ENCODE peak calls at places on chromosome 17, in nine cellular contexts. D, W, R, F, S, N, Z, T and X are unnamed samples.

GRCh38 chr17:10313037-10313672 is 59.7 kb downstream of the MYH13 start:
- DNase-seq in D (no peak), W (no peak), R (peak; percentile 25), F (no peak), S (no peak), N (no peak), Z (no peak), T (no peak), X (no peak)

GRCh38 chr17:35286120-35286781 is 43.4 kb downstream of the SLFN5 start:
- DNase-seq in D (no peak), W (no peak), R (peak; percentile 27), F (peak; percentile 9), S (peak; percentile 41), N (no peak), Z (no peak), T (no peak), X (peak; percentile 31)

GRCh38 chr17:4545217-4545951 is 9.8 kb downstream of the MYBBP1A start:
- DNase-seq in D (no peak), W (no peak), R (no peak), F (no peak), S (no peak), N (no peak), Z (no peak), T (no peak), X (no peak)

GRCh38 chr17:62723842-62724241 is 84.3 kb downstream of the MARCHF10 start:
- DNase-seq in D (no peak), W (no peak), R (no peak), F (no peak), S (no peak), N (no peak), Z (no peak), T (no peak), X (no peak)

GRCh38 chr17:46878055-46878454 is 26.7 kb downstream of the WNT9B start:
- DNase-seq in D (peak; percentile 7), W (no peak), R (no peak), F (no peak), S (no peak), N (no peak), Z (no peak), T (no peak), X (no peak)

GRCh38 chr17:74521701-74522201 is 9.5 kb downstream of the CD300LB start:
- DNase-seq in D (peak; percentile 89), W (no peak), R (no peak), F (no peak), S (no peak), N (no peak), Z (no peak), T (no peak), X (no peak)

GRCh38 chr17:34539881-34540280 is 39.5 kb upstream of the TMEM132E start:
- DNase-seq in D (no peak), W (no peak), R (no peak), F (no peak), S (no peak), N (no peak), Z (no peak), T (no peak), X (no peak)

GRCh38 chr17:65283704-65284103 is 146.5 kb downstream of the RGS9 start:
- DNase-seq in D (no peak), W (no peak), R (no peak), F (peak; percentile 8), S (no peak), N (no peak), Z (peak; percentile 70), T (peak; percentile 75), X (no peak)

GRCh38 chr17:28074010-28074409 is 31.5 kb downstream of the NLK start:
- DNase-seq in D (no peak), W (no peak), R (no peak), F (no peak), S (no peak), N (no peak), Z (no peak), T (no peak), X (no peak)

GRCh38 chr17:10265100-10265810 is 66.8 kb upstream of the GAS7 start:
- DNase-seq in D (no peak), W (no peak), R (no peak), F (no peak), S (peak; percentile 53), N (no peak), Z (no peak), T (peak; percentile 2), X (peak; percentile 17)

GRCh38 chr17:4733073-4733531 is 1.9 kb downstream of the MED11 start:
- DNase-seq in D (no peak), W (no peak), R (peak; percentile 11), F (peak; percentile 12), S (no peak), N (no peak), Z (no peak), T (no peak), X (no peak)

GRCh38 chr17:78338860-78339259 is 21.0 kb downstream of the SOCS3 start:
- DNase-seq in D (no peak), W (no peak), R (no peak), F (peak; percentile 96), S (no peak), N (no peak), Z (peak; percentile 82), T (no peak), X (no peak)

GRCh38 chr17:71709974-71710373 is 410.8 kb upstream of the SOX9 start:
- DNase-seq in D (no peak), W (no peak), R (peak; percentile 1), F (no peak), S (no peak), N (no peak), Z (no peak), T (peak; percentile 27), X (peak; percentile 81)

GRCh38 chr17:35998018-35998545 is 3.3 kb downstream of the CCL15 start:
- DNase-seq in D (no peak), W (no peak), R (no peak), F (no peak), S (no peak), N (no peak), Z (no peak), T (no peak), X (no peak)

GRCh38 chr17:48307814-48308411 is 122.1 kb downstream of the SKAP1 start:
- DNase-seq in D (no peak), W (peak; percentile 15), R (peak; percentile 76), F (peak; percentile 80), S (peak; percentile 68), N (peak; percentile 54), Z (peak; percentile 64), T (peak; percentile 62), X (peak; percentile 80)

GRCh38 chr17:49029841-49030240 is 32.7 kb downstream of the IGF2BP1 start:
- DNase-seq in D (no peak), W (no peak), R (no peak), F (no peak), S (peak; percentile 54), N (no peak), Z (no peak), T (peak; percentile 63), X (no peak)

GRCh38 chr17:40564195-40564882 is 933 bp downstream of the CCR7 start:
- DNase-seq in D (no peak), W (no peak), R (no peak), F (no peak), S (no peak), N (no peak), Z (no peak), T (no peak), X (no peak)

GRCh38 chr17:40563371-40564052 is 1.8 kb downstream of the CCR7 start:
- DNase-seq in D (no peak), W (no peak), R (no peak), F (no peak), S (no peak), N (no peak), Z (no peak), T (no peak), X (no peak)

GRCh38 chr17:40561294-40561870 is 3.9 kb downstream of the CCR7 start:
- DNase-seq in D (no peak), W (no peak), R (no peak), F (no peak), S (no peak), N (no peak), Z (no peak), T (no peak), X (no peak)

GRCh38 chr17:40561871-40562611 is 3.2 kb downstream of the CCR7 start:
- DNase-seq in D (no peak), W (no peak), R (no peak), F (no peak), S (no peak), N (no peak), Z (no peak), T (no peak), X (no peak)

GRCh38 chr17:40562841-40563370 is 2.4 kb downstream of the CCR7 start:
- DNase-seq in D (no peak), W (no peak), R (no peak), F (no peak), S (no peak), N (no peak), Z (no peak), T (no peak), X (no peak)
- H3K4me3 ChIP-seq in D (no peak overlapping the region), W (no peak overlapping the region), R (no peak overlapping the region), F (no peak overlapping the region), S (no peak overlapping the region), N (no peak overlapping the region), Z (no peak overlapping the region), T (no peak overlapping the region), X (no peak overlapping the region)

DNA sequence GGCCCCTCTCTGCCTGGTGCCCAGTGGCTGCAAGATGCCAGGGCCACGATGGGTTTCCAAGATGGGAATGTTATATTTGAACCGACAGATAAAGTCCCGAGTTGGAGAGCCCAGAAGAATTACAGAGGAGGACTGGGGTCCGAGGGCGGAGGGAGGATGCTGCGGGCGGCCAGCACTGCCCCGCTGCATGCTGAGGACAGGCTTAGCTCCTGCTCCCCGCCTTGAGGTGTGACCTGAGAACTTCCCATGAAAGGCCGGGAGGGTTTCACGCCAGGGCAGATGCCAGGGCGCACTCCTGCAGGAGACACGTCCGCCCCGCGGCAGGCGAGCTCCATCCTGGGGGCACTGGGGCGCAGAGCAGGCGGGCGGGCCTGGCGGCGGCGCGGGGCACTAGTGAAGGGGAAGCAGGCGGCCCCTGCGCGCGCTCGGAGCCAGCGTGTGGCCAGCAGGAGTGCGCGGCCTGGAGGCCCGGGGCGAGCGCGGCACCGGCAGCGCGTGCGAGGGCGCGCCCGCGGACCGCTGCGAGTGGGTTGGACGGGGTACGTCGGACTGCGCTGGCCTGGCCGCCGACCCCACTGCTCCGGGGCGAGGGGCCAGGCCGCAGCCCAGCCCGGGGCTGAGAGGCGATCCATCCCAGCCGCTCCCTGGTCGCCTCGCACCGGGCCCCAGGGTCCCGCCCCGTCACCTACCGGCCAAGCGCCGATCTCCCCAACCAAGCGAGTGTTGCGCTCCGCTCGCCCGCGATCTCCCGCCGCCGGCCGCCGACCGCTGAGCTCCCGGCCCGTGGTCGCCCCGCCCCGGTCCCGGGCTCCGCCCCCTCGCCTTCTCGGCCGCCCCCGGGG is at the start of gene MAP3K14:
- DNase-seq in D (peak; percentile 69), W (no peak), R (peak; percentile 79), F (peak; percentile 51), S (peak; percentile 82), N (peak; percentile 83), Z (peak; percentile 77), T (peak; percentile 68), X (peak; percentile 76)
- TF ChIP-seq CTCF in D (no peak), W (no peak), R (no peak), F (no peak), S (peak; percentile 22), N (peak; percentile 31), Z (peak; percentile 45), T (no peak), X (no peak)

GRCh38 chr17:50055055-50055425 is 870 bp upstream of the ITGA3 start:
- DNase-seq in D (no peak), W (no peak), R (peak; percentile 84), F (peak; percentile 91), S (no peak), N (peak; percentile 95), Z (peak; percentile 87), T (no peak), X (no peak)
- H3K4me3 ChIP-seq in D (no peak overlapping the region), W (peak overlapping the region; percentile 54), R (peak overlapping the region; percentile 58), F (peak overlapping the region; percentile 75), S (peak overlapping the region; percentile 51), N (peak overlapping the region; percentile 95), Z (peak overlapping the region; percentile 83), T (peak overlapping the region; percentile 78), X (peak overlapping the region; percentile 54)

GRCh38 chr17:7324438-7324779 is 4.7 kb downstream of the NEURL4 start:
- DNase-seq in D (no peak), W (no peak), R (no peak), F (no peak), S (no peak), N (no peak), Z (no peak), T (no peak), X (no peak)
- TF ChIP-seq CTCF in D (no peak), W (no peak), R (no peak), F (no peak), S (no peak), N (peak; percentile 0), Z (peak; percentile 24), T (no peak), X (no peak)